ENCODE peak calls at places on chromosomes 12 and 14, in six cellular contexts. R is A549, V is spleen, T is NCI-H345, P is AG10803, U is WTC11. G is an unnamed sample.
A peak's percentile ranks its signal among the peaks of the same experiment; 100 is the strongest.

GRCh38 chr12:6700646-6701051 is at the start of gene PIANP:
- DNase-seq in R (no peak), V (peak; percentile 86), T (peak; percentile 37), P (peak; percentile 16), U (peak; percentile 34), G (no peak)

GRCh38 chr14:21145437-21145836 is 10.4 kb downstream of the OR5AU1 start:
- DNase-seq in R (no peak), V (no peak), T (no peak), P (no peak), U (no peak), G (no peak)

GRCh38 chr12:100987552-100988277 is 193.1 kb downstream of the ANO4 start:
- DNase-seq in R (peak; percentile 24), V (no peak), T (peak; percentile 42), P (peak; percentile 76), U (peak; percentile 65), G (peak; percentile 81)

GRCh38 chr12:47343684-47344567 is 264.2 kb upstream of the AMIGO2 start:
- DNase-seq in R (no peak), V (no peak), T (no peak), P (peak; percentile 31), U (no peak), G (peak; percentile 11)

GRCh38 chr12:122861586-122861970 is 26.3 kb downstream of the HIP1R start:
- DNase-seq in R (no peak), V (peak; percentile 78), T (no peak), P (no peak), U (peak; percentile 10), G (no peak)

GRCh38 chr14:50452285-50452684 is 55.6 kb upstream of the CDKL1 start:
- DNase-seq in R (no peak), V (no peak), T (no peak), P (no peak), U (no peak), G (no peak)

GRCh38 chr12:122031342-122032216 is 9.9 kb downstream of the BCL7A start:
- DNase-seq in R (peak; percentile 51), V (no peak), T (peak; percentile 7), P (no peak), U (peak; percentile 85), G (peak; percentile 27)

GRCh38 chr12:77442633-77443032 is 377.3 kb upstream of the E2F7 start:
- DNase-seq in R (no peak), V (no peak), T (no peak), P (peak; percentile 60), U (no peak), G (no peak)

GRCh38 chr12:106136263-106136662 is 2.5 kb downstream of the NUAK1 start:
- DNase-seq in R (peak; percentile 89), V (peak; percentile 90), T (peak; percentile 89), P (peak; percentile 92), U (peak; percentile 92), G (peak; percentile 82)

GRCh38 chr12:1808036-1808797 is 12.1 kb upstream of the LRTM2 start:
- DNase-seq in R (no peak), V (peak; percentile 67), T (no peak), P (no peak), U (no peak), G (no peak)

GRCh38 chr12:55057466-55057865 is 37.7 kb downstream of the NEUROD4 start:
- DNase-seq in R (no peak), V (no peak), T (peak; percentile 74), P (no peak), U (no peak), G (no peak)

GRCh38 chr12:52061470-52062166 is 8.2 kb upstream of the ATG101 start:
- DNase-seq in R (peak; percentile 50), V (no peak), T (no peak), P (no peak), U (no peak), G (no peak)

GRCh38 chr12:72285861-72286260 is 13.7 kb downstream of the TRHDE start:
- DNase-seq in R (no peak), V (no peak), T (no peak), P (no peak), U (no peak), G (peak; percentile 80)

GRCh38 chr12:27573972-27574371 is 50.0 kb downstream of the PPFIBP1 start:
- DNase-seq in R (peak; percentile 23), V (no peak), T (no peak), P (peak; percentile 92), U (no peak), G (peak; percentile 50)